ENCODE peak calls at places on chromosomes 6 and 20, in ten cellular contexts. One of them, this sample, is unnamed.
A peak's percentile ranks its signal among the peaks of the same experiment; 100 is the strongest.

GRCh38 chr6:42100029-42100901 is 42.2 kb downstream of the C6orf132 start:
- DNase-seq in brain microvascular endothelial cell: peak; percentile 64
- DNase-seq in HCT116: no peak
- DNase-seq in MM.1S: no peak
- DNase-seq in GM12878: no peak
- DNase-seq in transverse colon: peak; percentile 42
- DNase-seq in heart left ventricle: no peak
- DNase-seq in endothelial cell of umbilical vein: peak; percentile 17
- DNase-seq in psoas muscle: no peak
- DNase-seq in tibial artery: no peak
- DNase-seq in this sample: no peak

GRCh38 chr20:45685896-45686295 is 15.9 kb upstream of the WFDC11 start:
- DNase-seq in GM12878: no peak
- DNase-seq in endothelial cell of umbilical vein: no peak
- DNase-seq in tibial artery: no peak
- DNase-seq in HCT116: no peak
- DNase-seq in brain microvascular endothelial cell: peak; percentile 3
- DNase-seq in transverse colon: no peak
- DNase-seq in MM.1S: no peak
- DNase-seq in heart left ventricle: no peak
- DNase-seq in psoas muscle: no peak
- DNase-seq in this sample: no peak

GRCh38 chr6:34771727-34772126 is 14.4 kb downstream of the SNRPC start:
- DNase-seq in psoas muscle: no peak
- DNase-seq in brain microvascular endothelial cell: peak; percentile 52
- DNase-seq in MM.1S: no peak
- DNase-seq in HCT116: no peak
- DNase-seq in heart left ventricle: no peak
- DNase-seq in GM12878: no peak
- DNase-seq in transverse colon: no peak
- DNase-seq in tibial artery: no peak
- DNase-seq in endothelial cell of umbilical vein: no peak
- DNase-seq in this sample: no peak

GRCh38 chr6:107655245-107655644 is 165.3 kb downstream of the SOBP start:
- DNase-seq in brain microvascular endothelial cell: no peak
- DNase-seq in GM12878: no peak
- DNase-seq in psoas muscle: no peak
- DNase-seq in tibial artery: no peak
- DNase-seq in MM.1S: no peak
- DNase-seq in transverse colon: no peak
- DNase-seq in heart left ventricle: no peak
- DNase-seq in HCT116: no peak
- DNase-seq in endothelial cell of umbilical vein: peak; percentile 29
- DNase-seq in this sample: no peak

GRCh38 chr6:13486679-13487121 is 700 bp downstream of the GFOD1 start:
- DNase-seq in heart left ventricle: peak; percentile 40
- DNase-seq in transverse colon: peak; percentile 65
- DNase-seq in GM12878: no peak
- DNase-seq in endothelial cell of umbilical vein: peak; percentile 63
- DNase-seq in HCT116: no peak
- DNase-seq in tibial artery: peak; percentile 59
- DNase-seq in psoas muscle: peak; percentile 84
- DNase-seq in MM.1S: peak; percentile 39
- DNase-seq in brain microvascular endothelial cell: peak; percentile 60
- DNase-seq in this sample: peak; percentile 88

GRCh38 chr6:5989141-5989723 is 17.5 kb downstream of the NRN1 start:
- DNase-seq in brain microvascular endothelial cell: no peak
- DNase-seq in endothelial cell of umbilical vein: no peak
- DNase-seq in heart left ventricle: peak; percentile 38
- DNase-seq in transverse colon: no peak
- DNase-seq in HCT116: no peak
- DNase-seq in MM.1S: no peak
- DNase-seq in psoas muscle: peak; percentile 67
- DNase-seq in GM12878: no peak
- DNase-seq in tibial artery: peak; percentile 58
- DNase-seq in this sample: peak; percentile 84

GRCh38 chr6:170034294-170034693 is 256.6 kb downstream of the DLL1 start:
- DNase-seq in brain microvascular endothelial cell: no peak
- DNase-seq in endothelial cell of umbilical vein: no peak
- DNase-seq in psoas muscle: no peak
- DNase-seq in transverse colon: peak; percentile 1
- DNase-seq in HCT116: no peak
- DNase-seq in GM12878: no peak
- DNase-seq in MM.1S: no peak
- DNase-seq in tibial artery: peak; percentile 2
- DNase-seq in heart left ventricle: peak; percentile 27
- DNase-seq in this sample: peak; percentile 51

GRCh38 chr6:108921547-108922331 is 73.5 kb downstream of the ARMC2 start:
- DNase-seq in transverse colon: no peak
- DNase-seq in heart left ventricle: no peak
- DNase-seq in MM.1S: peak; percentile 49
- DNase-seq in psoas muscle: peak; percentile 65
- DNase-seq in endothelial cell of umbilical vein: no peak
- DNase-seq in tibial artery: peak; percentile 41
- DNase-seq in HCT116: no peak
- DNase-seq in brain microvascular endothelial cell: no peak
- DNase-seq in GM12878: no peak
- DNase-seq in this sample: no peak

GRCh38 chr6:126228001-126228791 is 111.7 kb upstream of the CENPW start:
- DNase-seq in psoas muscle: no peak
- DNase-seq in GM12878: no peak
- DNase-seq in tibial artery: no peak
- DNase-seq in heart left ventricle: no peak
- DNase-seq in endothelial cell of umbilical vein: no peak
- DNase-seq in MM.1S: no peak
- DNase-seq in transverse colon: no peak
- DNase-seq in HCT116: no peak
- DNase-seq in brain microvascular endothelial cell: no peak
- DNase-seq in this sample: no peak

GRCh38 chr6:81105998-81106397 is 646.5 kb downstream of the TENT5A start:
- DNase-seq in GM12878: no peak
- DNase-seq in HCT116: no peak
- DNase-seq in brain microvascular endothelial cell: no peak
- DNase-seq in endothelial cell of umbilical vein: no peak
- DNase-seq in tibial artery: no peak
- DNase-seq in heart left ventricle: no peak
- DNase-seq in psoas muscle: no peak
- DNase-seq in transverse colon: no peak
- DNase-seq in MM.1S: no peak
- DNase-seq in this sample: no peak

GRCh38 chr6:162727347-162728176 is at the start of the genes PACRG and PRKN:
- DNase-seq in MM.1S: peak; percentile 95
- DNase-seq in endothelial cell of umbilical vein: peak; percentile 96
- DNase-seq in HCT116: peak; percentile 88
- DNase-seq in heart left ventricle: peak; percentile 99
- DNase-seq in tibial artery: peak; percentile 98
- DNase-seq in GM12878: peak; percentile 61
- DNase-seq in psoas muscle: peak; percentile 99
- DNase-seq in brain microvascular endothelial cell: peak; percentile 98
- DNase-seq in transverse colon: peak; percentile 100
- DNase-seq in this sample: peak; percentile 99

GRCh38 chr6:26660096-26660425 is 515 bp upstream of the ZNF322 start:
- DNase-seq in HCT116: no peak
- DNase-seq in brain microvascular endothelial cell: peak; percentile 34
- DNase-seq in transverse colon: no peak
- DNase-seq in psoas muscle: no peak
- DNase-seq in MM.1S: peak; percentile 57
- DNase-seq in endothelial cell of umbilical vein: no peak
- DNase-seq in tibial artery: no peak
- DNase-seq in GM12878: no peak
- DNase-seq in heart left ventricle: no peak
- DNase-seq in this sample: no peak

GRCh38 chr20:2006452-2007381 is 12.9 kb upstream of the PDYN start:
- DNase-seq in brain microvascular endothelial cell: peak; percentile 16
- DNase-seq in GM12878: no peak
- DNase-seq in transverse colon: no peak
- DNase-seq in heart left ventricle: no peak
- DNase-seq in psoas muscle: no peak
- DNase-seq in HCT116: peak; percentile 19
- DNase-seq in endothelial cell of umbilical vein: peak; percentile 30
- DNase-seq in tibial artery: no peak
- DNase-seq in MM.1S: peak; percentile 21
- DNase-seq in this sample: no peak

GRCh38 chr20:3396492-3396891 is 11.0 kb downstream of the DNAAF9 start:
- DNase-seq in MM.1S: no peak
- DNase-seq in endothelial cell of umbilical vein: no peak
- DNase-seq in transverse colon: no peak
- DNase-seq in GM12878: no peak
- DNase-seq in brain microvascular endothelial cell: no peak
- DNase-seq in tibial artery: no peak
- DNase-seq in heart left ventricle: no peak
- DNase-seq in HCT116: no peak
- DNase-seq in psoas muscle: no peak
- DNase-seq in this sample: no peak

GRCh38 chr6:14130431-14131075 is 13.0 kb downstream of the CD83 start:
- DNase-seq in heart left ventricle: no peak
- DNase-seq in endothelial cell of umbilical vein: no peak
- DNase-seq in transverse colon: no peak
- DNase-seq in psoas muscle: no peak
- DNase-seq in HCT116: no peak
- DNase-seq in tibial artery: no peak
- DNase-seq in brain microvascular endothelial cell: no peak
- DNase-seq in MM.1S: no peak
- DNase-seq in GM12878: no peak
- DNase-seq in this sample: no peak

GRCh38 chr20:4509825-4510522 is 211.7 kb upstream of the PRND start:
- DNase-seq in MM.1S: no peak
- DNase-seq in GM12878: no peak
- DNase-seq in HCT116: no peak
- DNase-seq in psoas muscle: no peak
- DNase-seq in brain microvascular endothelial cell: peak; percentile 44
- DNase-seq in tibial artery: no peak
- DNase-seq in endothelial cell of umbilical vein: no peak
- DNase-seq in heart left ventricle: no peak
- DNase-seq in transverse colon: no peak
- DNase-seq in this sample: no peak

GRCh38 chr20:4516851-4517250 is 204.9 kb upstream of the PRND start:
- DNase-seq in heart left ventricle: no peak
- DNase-seq in endothelial cell of umbilical vein: no peak
- DNase-seq in MM.1S: no peak
- DNase-seq in transverse colon: no peak
- DNase-seq in tibial artery: no peak
- DNase-seq in brain microvascular endothelial cell: no peak
- DNase-seq in GM12878: no peak
- DNase-seq in HCT116: no peak
- DNase-seq in psoas muscle: no peak
- DNase-seq in this sample: no peak

GRCh38 chr20:4513720-4514119 is 208.0 kb upstream of the PRND start:
- DNase-seq in transverse colon: no peak
- DNase-seq in brain microvascular endothelial cell: peak; percentile 75
- DNase-seq in MM.1S: no peak
- DNase-seq in psoas muscle: no peak
- DNase-seq in tibial artery: no peak
- DNase-seq in GM12878: no peak
- DNase-seq in heart left ventricle: no peak
- DNase-seq in endothelial cell of umbilical vein: peak; percentile 79
- DNase-seq in HCT116: peak; percentile 77
- DNase-seq in this sample: no peak

GRCh38 chr20:4511776-4512175 is 209.9 kb upstream of the PRND start:
- DNase-seq in brain microvascular endothelial cell: no peak
- DNase-seq in transverse colon: no peak
- DNase-seq in endothelial cell of umbilical vein: peak; percentile 23
- DNase-seq in psoas muscle: no peak
- DNase-seq in heart left ventricle: no peak
- DNase-seq in MM.1S: no peak
- DNase-seq in tibial artery: no peak
- DNase-seq in GM12878: no peak
- DNase-seq in HCT116: no peak
- DNase-seq in this sample: no peak

GRCh38 chr20:4512891-4513550 is 208.7 kb upstream of the PRND start:
- DNase-seq in tibial artery: no peak
- DNase-seq in transverse colon: no peak
- DNase-seq in psoas muscle: no peak
- DNase-seq in MM.1S: no peak
- DNase-seq in heart left ventricle: no peak
- DNase-seq in GM12878: no peak
- DNase-seq in HCT116: peak; percentile 91
- DNase-seq in endothelial cell of umbilical vein: peak; percentile 90
- DNase-seq in brain microvascular endothelial cell: peak; percentile 90
- DNase-seq in this sample: no peak
- H3K27ac ChIP-seq in tibial artery: no peak overlapping the region
- H3K27ac ChIP-seq in transverse colon: no peak overlapping the region
- H3K27ac ChIP-seq in psoas muscle: no peak overlapping the region
- H3K27ac ChIP-seq in MM.1S: no peak overlapping the region
- H3K27ac ChIP-seq in heart left ventricle: no peak overlapping the region
- H3K27ac ChIP-seq in GM12878: no peak overlapping the region
- H3K27ac ChIP-seq in HCT116: peak overlapping the region; percentile 55
- H3K27ac ChIP-seq in endothelial cell of umbilical vein: peak overlapping the region; percentile 98
- H3K27ac ChIP-seq in brain microvascular endothelial cell: peak overlapping the region; percentile 85
- H3K27ac ChIP-seq in this sample: no peak overlapping the region

GRCh38 chr20:57252559-57253162 is 13.8 kb downstream of the BMP7 start:
- DNase-seq in GM12878: no peak
- DNase-seq in transverse colon: no peak
- DNase-seq in heart left ventricle: no peak
- DNase-seq in HCT116: no peak
- DNase-seq in tibial artery: no peak
- DNase-seq in MM.1S: no peak
- DNase-seq in brain microvascular endothelial cell: no peak
- DNase-seq in psoas muscle: no peak
- DNase-seq in endothelial cell of umbilical vein: no peak
- DNase-seq in this sample: no peak
- H3K27ac ChIP-seq in GM12878: no peak overlapping the region
- H3K27ac ChIP-seq in transverse colon: no peak overlapping the region
- H3K27ac ChIP-seq in heart left ventricle: no peak overlapping the region
- H3K27ac ChIP-seq in HCT116: no peak overlapping the region
- H3K27ac ChIP-seq in tibial artery: no peak overlapping the region
- H3K27ac ChIP-seq in MM.1S: no peak overlapping the region
- H3K27ac ChIP-seq in brain microvascular endothelial cell: no peak overlapping the region
- H3K27ac ChIP-seq in psoas muscle: no peak overlapping the region
- H3K27ac ChIP-seq in endothelial cell of umbilical vein: no peak overlapping the region
- H3K27ac ChIP-seq in this sample: no peak overlapping the region

DNA sequence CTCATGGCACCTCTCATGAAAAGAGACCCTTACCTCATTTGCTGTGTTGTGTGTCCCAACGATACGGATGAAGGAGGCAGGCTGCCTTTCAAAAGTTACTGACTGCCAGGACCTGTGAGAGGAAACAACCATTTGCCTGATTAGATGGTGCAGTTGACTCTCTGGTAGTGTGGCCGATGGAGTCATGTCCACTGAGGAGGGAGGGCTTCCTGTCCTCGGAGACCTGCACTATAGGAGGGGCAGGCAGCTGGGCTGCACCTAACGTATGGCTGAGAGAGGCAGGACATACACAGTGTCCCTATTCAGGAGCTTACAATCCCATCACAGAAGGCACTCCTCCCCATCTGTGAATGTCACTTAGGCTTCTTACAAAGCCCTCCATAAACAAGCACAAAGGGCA is 373.0 kb downstream of the ZFAND3 start:
- DNase-seq in tibial artery: no peak
- DNase-seq in heart left ventricle: no peak
- DNase-seq in transverse colon: no peak
- DNase-seq in brain microvascular endothelial cell: no peak
- DNase-seq in psoas muscle: no peak
- DNase-seq in MM.1S: no peak
- DNase-seq in endothelial cell of umbilical vein: no peak
- DNase-seq in HCT116: no peak
- DNase-seq in GM12878: no peak
- DNase-seq in this sample: no peak
- H3K27ac ChIP-seq in tibial artery: no peak overlapping the region
- H3K27ac ChIP-seq in heart left ventricle: no peak overlapping the region
- H3K27ac ChIP-seq in transverse colon: no peak overlapping the region
- H3K27ac ChIP-seq in brain microvascular endothelial cell: no peak overlapping the region
- H3K27ac ChIP-seq in psoas muscle: no peak overlapping the region
- H3K27ac ChIP-seq in MM.1S: no peak overlapping the region
- H3K27ac ChIP-seq in endothelial cell of umbilical vein: no peak overlapping the region
- H3K27ac ChIP-seq in HCT116: no peak overlapping the region
- H3K27ac ChIP-seq in GM12878: no peak overlapping the region
- H3K27ac ChIP-seq in this sample: no peak overlapping the region

GRCh38 chr20:19760371-19760721 is 2.3 kb downstream of the RIN2 start:
- DNase-seq in endothelial cell of umbilical vein: no peak
- DNase-seq in psoas muscle: no peak
- DNase-seq in heart left ventricle: no peak
- DNase-seq in GM12878: no peak
- DNase-seq in HCT116: no peak
- DNase-seq in brain microvascular endothelial cell: no peak
- DNase-seq in MM.1S: no peak
- DNase-seq in transverse colon: no peak
- DNase-seq in tibial artery: no peak
- DNase-seq in this sample: no peak
- H3K27ac ChIP-seq in endothelial cell of umbilical vein: no peak overlapping the region
- H3K27ac ChIP-seq in psoas muscle: peak overlapping the region; percentile 96
- H3K27ac ChIP-seq in heart left ventricle: peak overlapping the region; percentile 99
- H3K27ac ChIP-seq in GM12878: no peak overlapping the region
- H3K27ac ChIP-seq in HCT116: no peak overlapping the region
- H3K27ac ChIP-seq in brain microvascular endothelial cell: no peak overlapping the region
- H3K27ac ChIP-seq in MM.1S: no peak overlapping the region
- H3K27ac ChIP-seq in transverse colon: peak overlapping the region; percentile 96
- H3K27ac ChIP-seq in tibial artery: peak overlapping the region; percentile 94
- H3K27ac ChIP-seq in this sample: no peak overlapping the region